ENCODE peak calls at places on chromosome 12, in six cellular contexts. One of them, this sample, is unnamed.

GRCh38 chr12:122126713-122127597 is 47.1 kb downstream of the IL31 start:
- DNase-seq in IMR-90: no peak
- DNase-seq in heart left ventricle: no peak
- DNase-seq in fibroblast of lung: no peak
- DNase-seq in left ventricle myocardium inferior: no peak
- DNase-seq in upper lobe of right lung: no peak
- DNase-seq in this sample: no peak

GRCh38 chr12:77239617-77240016 is 174.2 kb upstream of the E2F7 start:
- DNase-seq in IMR-90: no peak
- DNase-seq in heart left ventricle: no peak
- DNase-seq in fibroblast of lung: no peak
- DNase-seq in left ventricle myocardium inferior: no peak
- DNase-seq in upper lobe of right lung: no peak
- DNase-seq in this sample: no peak

GRCh38 chr12:58727526-58727925 is 192.8 kb downstream of the LRIG3 start:
- DNase-seq in IMR-90: peak; percentile 41
- DNase-seq in heart left ventricle: no peak
- DNase-seq in fibroblast of lung: peak; percentile 53
- DNase-seq in left ventricle myocardium inferior: no peak
- DNase-seq in upper lobe of right lung: no peak
- DNase-seq in this sample: no peak

GRCh38 chr12:47377414-47378221 is 297.9 kb upstream of the AMIGO2 start:
- DNase-seq in IMR-90: peak; percentile 100
- DNase-seq in heart left ventricle: peak; percentile 88
- DNase-seq in fibroblast of lung: peak; percentile 100
- DNase-seq in left ventricle myocardium inferior: peak; percentile 96
- DNase-seq in upper lobe of right lung: peak; percentile 76
- DNase-seq in this sample: peak; percentile 76

GRCh38 chr12:91993287-91994028 is 152.2 kb downstream of the BTG1 start:
- DNase-seq in IMR-90: no peak
- DNase-seq in heart left ventricle: no peak
- DNase-seq in fibroblast of lung: no peak
- DNase-seq in left ventricle myocardium inferior: no peak
- DNase-seq in upper lobe of right lung: no peak
- DNase-seq in this sample: no peak

GRCh38 chr12:91423336-91424050 is 240.9 kb upstream of the DCN start:
- DNase-seq in IMR-90: no peak
- DNase-seq in heart left ventricle: no peak
- DNase-seq in fibroblast of lung: no peak
- DNase-seq in left ventricle myocardium inferior: no peak
- DNase-seq in upper lobe of right lung: no peak
- DNase-seq in this sample: no peak

GRCh38 chr12:3097186-3097804 is 20.1 kb downstream of the TSPAN9 start:
- DNase-seq in IMR-90: peak; percentile 75
- DNase-seq in heart left ventricle: peak; percentile 90
- DNase-seq in fibroblast of lung: peak; percentile 91
- DNase-seq in left ventricle myocardium inferior: peak; percentile 81
- DNase-seq in upper lobe of right lung: peak; percentile 74
- DNase-seq in this sample: peak; percentile 30

GRCh38 chr12:52187206-52187605 is 4.6 kb downstream of the KRT80 start:
- DNase-seq in IMR-90: no peak
- DNase-seq in heart left ventricle: no peak
- DNase-seq in fibroblast of lung: no peak
- DNase-seq in left ventricle myocardium inferior: no peak
- DNase-seq in upper lobe of right lung: no peak
- DNase-seq in this sample: no peak

GRCh38 chr12:32148372-32148771 is 41.7 kb downstream of the BICD1 start:
- DNase-seq in IMR-90: peak; percentile 42
- DNase-seq in heart left ventricle: no peak
- DNase-seq in fibroblast of lung: no peak
- DNase-seq in left ventricle myocardium inferior: no peak
- DNase-seq in upper lobe of right lung: no peak
- DNase-seq in this sample: no peak

GRCh38 chr12:41468756-41469155 is 280.6 kb downstream of the PDZRN4 start:
- DNase-seq in IMR-90: no peak
- DNase-seq in heart left ventricle: no peak
- DNase-seq in fibroblast of lung: no peak
- DNase-seq in left ventricle myocardium inferior: no peak
- DNase-seq in upper lobe of right lung: peak; percentile 65
- DNase-seq in this sample: no peak

GRCh38 chr12:20282411-20282810 is 85.9 kb upstream of the PDE3A start:
- DNase-seq in IMR-90: no peak
- DNase-seq in heart left ventricle: no peak
- DNase-seq in fibroblast of lung: no peak
- DNase-seq in left ventricle myocardium inferior: no peak
- DNase-seq in upper lobe of right lung: no peak
- DNase-seq in this sample: no peak

GRCh38 chr12:42130670-42131402 is 13.8 kb downstream of the GXYLT1 start:
- DNase-seq in IMR-90: peak; percentile 64
- DNase-seq in heart left ventricle: no peak
- DNase-seq in fibroblast of lung: peak; percentile 58
- DNase-seq in left ventricle myocardium inferior: no peak
- DNase-seq in upper lobe of right lung: no peak
- DNase-seq in this sample: no peak

GRCh38 chr12:46386877-46387629 is 14.5 kb upstream of the SLC38A2 start:
- DNase-seq in IMR-90: peak; percentile 78
- DNase-seq in heart left ventricle: peak; percentile 61
- DNase-seq in fibroblast of lung: peak; percentile 86
- DNase-seq in left ventricle myocardium inferior: peak; percentile 48
- DNase-seq in upper lobe of right lung: no peak
- DNase-seq in this sample: no peak

GRCh38 chr12:24911284-24911791 is 37.6 kb downstream of the BCAT1 start:
- DNase-seq in IMR-90: peak; percentile 98
- DNase-seq in heart left ventricle: no peak
- DNase-seq in fibroblast of lung: peak; percentile 74
- DNase-seq in left ventricle myocardium inferior: no peak
- DNase-seq in upper lobe of right lung: no peak
- DNase-seq in this sample: no peak

GRCh38 chr12:131177599-131177998 is 223.9 kb downstream of the ADGRD1 start:
- DNase-seq in IMR-90: no peak
- DNase-seq in heart left ventricle: no peak
- DNase-seq in fibroblast of lung: no peak
- DNase-seq in left ventricle myocardium inferior: no peak
- DNase-seq in upper lobe of right lung: no peak
- DNase-seq in this sample: no peak

GRCh38 chr12:6772331-6772695 is at the start of gene LAG3:
- DNase-seq in IMR-90: no peak
- DNase-seq in heart left ventricle: no peak
- DNase-seq in fibroblast of lung: no peak
- DNase-seq in left ventricle myocardium inferior: no peak
- DNase-seq in upper lobe of right lung: no peak
- DNase-seq in this sample: peak; percentile 32

GRCh38 chr12:28191018-28191595 is 851 bp downstream of the CCDC91 start:
- DNase-seq in IMR-90: peak; percentile 55
- DNase-seq in heart left ventricle: peak; percentile 31
- DNase-seq in fibroblast of lung: no peak
- DNase-seq in left ventricle myocardium inferior: no peak
- DNase-seq in upper lobe of right lung: no peak
- DNase-seq in this sample: no peak

GRCh38 chr12:28998662-28999120 is 150.4 kb upstream of the FAR2 start:
- DNase-seq in IMR-90: peak; percentile 56
- DNase-seq in heart left ventricle: no peak
- DNase-seq in fibroblast of lung: peak; percentile 53
- DNase-seq in left ventricle myocardium inferior: no peak
- DNase-seq in upper lobe of right lung: no peak
- DNase-seq in this sample: no peak

GRCh38 chr12:63942464-63943241 is 98.2 kb downstream of the SRGAP1 start:
- DNase-seq in IMR-90: no peak
- DNase-seq in heart left ventricle: no peak
- DNase-seq in fibroblast of lung: no peak
- DNase-seq in left ventricle myocardium inferior: no peak
- DNase-seq in upper lobe of right lung: no peak
- DNase-seq in this sample: no peak

GRCh38 chr12:121789800-121790748 is 3.4 kb downstream of the RHOF start:
- DNase-seq in IMR-90: peak; percentile 34
- DNase-seq in heart left ventricle: peak; percentile 80
- DNase-seq in fibroblast of lung: no peak
- DNase-seq in left ventricle myocardium inferior: peak; percentile 70
- DNase-seq in upper lobe of right lung: peak; percentile 88
- DNase-seq in this sample: peak; percentile 61

GRCh38 chr12:5927732-5928516 is 17.1 kb downstream of the ANO2 start:
- DNase-seq in IMR-90: no peak
- DNase-seq in heart left ventricle: no peak
- DNase-seq in fibroblast of lung: no peak
- DNase-seq in left ventricle myocardium inferior: no peak
- DNase-seq in upper lobe of right lung: no peak
- DNase-seq in this sample: no peak

GRCh38 chr12:90936230-90937005 is 18.6 kb downstream of the CCER1 start:
- DNase-seq in IMR-90: no peak
- DNase-seq in heart left ventricle: no peak
- DNase-seq in fibroblast of lung: no peak
- DNase-seq in left ventricle myocardium inferior: no peak
- DNase-seq in upper lobe of right lung: no peak
- DNase-seq in this sample: no peak

GRCh38 chr12:72982351-72982750 is 710.2 kb downstream of the TRHDE start:
- DNase-seq in IMR-90: no peak
- DNase-seq in heart left ventricle: no peak
- DNase-seq in fibroblast of lung: no peak
- DNase-seq in left ventricle myocardium inferior: no peak
- DNase-seq in upper lobe of right lung: no peak
- DNase-seq in this sample: no peak

DNA sequence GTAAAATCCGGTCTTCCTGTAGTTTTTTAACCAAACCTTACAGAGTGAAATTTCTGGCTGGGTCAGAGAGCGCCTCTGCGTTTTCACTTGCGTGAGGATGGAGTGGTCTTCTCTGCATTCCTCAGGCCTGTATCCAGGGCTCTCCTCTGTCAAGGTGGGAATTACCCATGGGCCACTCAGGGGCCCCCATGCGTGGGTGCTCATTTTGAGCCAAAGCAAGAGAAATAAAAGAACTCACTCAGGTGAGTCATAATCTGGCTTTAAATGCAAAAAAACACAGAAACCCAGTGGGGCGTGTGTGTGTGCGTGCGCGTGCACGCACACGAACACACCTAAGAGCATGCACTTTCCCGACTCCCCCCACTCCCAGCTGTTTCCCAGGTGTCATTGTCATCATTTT is 104.0 kb upstream of the PWP1 start:
- DNase-seq in IMR-90: no peak
- DNase-seq in heart left ventricle: no peak
- DNase-seq in fibroblast of lung: no peak
- DNase-seq in left ventricle myocardium inferior: no peak
- DNase-seq in upper lobe of right lung: no peak
- DNase-seq in this sample: no peak
- H3K4me1 ChIP-seq in IMR-90: peaks cover 9% of the 10 kb centered on the region
- H3K4me1 ChIP-seq in heart left ventricle: no peaks in the 10 kb centered on the region
- H3K4me1 ChIP-seq in fibroblast of lung: no peaks in the 10 kb centered on the region
- H3K4me1 ChIP-seq in left ventricle myocardium inferior: peaks cover 8% of the 10 kb centered on the region
- H3K4me1 ChIP-seq in upper lobe of right lung: no peaks in the 10 kb centered on the region
- H3K4me1 ChIP-seq in this sample: no peaks in the 10 kb centered on the region

DNA sequence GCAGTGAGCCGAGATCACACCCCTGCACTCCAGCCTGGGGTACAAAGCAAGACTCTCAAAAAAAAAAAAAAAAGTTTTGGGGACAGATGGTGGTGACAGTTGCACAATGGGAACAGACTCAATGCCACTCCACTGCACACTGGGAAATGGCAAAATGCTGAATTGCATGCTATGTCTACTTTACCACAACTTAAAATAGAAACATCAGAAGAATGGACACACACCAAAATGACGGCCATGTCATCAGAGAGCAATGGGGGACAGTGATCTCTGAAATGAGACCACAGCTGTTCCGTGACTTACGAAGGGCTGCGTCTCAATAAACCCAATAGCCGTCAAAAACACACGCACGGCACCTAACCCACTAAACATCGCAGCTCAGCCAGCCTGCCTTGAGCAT is 13.7 kb downstream of the DDX54 start:
- DNase-seq in IMR-90: no peak
- DNase-seq in heart left ventricle: no peak
- DNase-seq in fibroblast of lung: no peak
- DNase-seq in left ventricle myocardium inferior: no peak
- DNase-seq in upper lobe of right lung: no peak
- DNase-seq in this sample: no peak
- H3K36me3 ChIP-seq in IMR-90: peaks cover 63% of the 10 kb centered on the region
- H3K36me3 ChIP-seq in heart left ventricle: peaks cover 98% of the 10 kb centered on the region
- H3K36me3 ChIP-seq in fibroblast of lung: peaks cover 15% of the 10 kb centered on the region
- H3K36me3 ChIP-seq in left ventricle myocardium inferior: peaks cover 100% of the 10 kb centered on the region
- H3K36me3 ChIP-seq in upper lobe of right lung: peaks cover 98% of the 10 kb centered on the region
- H3K36me3 ChIP-seq in this sample: peaks cover 24% of the 10 kb centered on the region

DNA sequence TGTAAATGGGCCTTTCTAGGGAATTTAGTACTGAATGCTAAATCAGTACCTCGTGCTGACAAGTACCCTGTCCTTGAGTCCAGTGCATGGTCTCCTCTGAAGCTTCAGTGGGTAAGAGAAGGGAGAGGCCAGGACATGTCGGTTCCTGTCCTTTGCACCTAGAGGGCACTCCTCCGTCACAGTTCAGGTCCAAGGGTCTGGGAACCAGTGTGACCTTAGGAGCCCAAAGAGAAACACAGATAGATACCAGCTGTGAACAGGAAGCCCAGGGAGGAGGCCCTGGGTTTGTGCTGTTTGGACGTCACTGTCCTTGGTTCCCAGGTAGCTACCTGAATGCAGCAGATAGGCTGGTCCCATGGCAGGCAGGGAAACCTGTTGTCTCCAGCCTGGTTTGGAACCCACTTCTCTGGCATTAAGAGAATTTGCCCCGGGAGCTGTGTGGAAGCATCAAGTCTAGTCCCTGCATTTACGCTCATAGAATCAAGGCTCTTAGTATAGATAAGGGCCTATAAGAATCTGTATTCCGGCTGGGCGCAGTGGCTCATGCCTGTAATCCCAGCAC is 3.9 kb upstream of the FGF23 start:
- DNase-seq in IMR-90: no peak
- DNase-seq in heart left ventricle: no peak
- DNase-seq in fibroblast of lung: no peak
- DNase-seq in left ventricle myocardium inferior: no peak
- DNase-seq in upper lobe of right lung: no peak
- DNase-seq in this sample: no peak
- TF ChIP-seq CTCF in IMR-90: no peak
- TF ChIP-seq CTCF in heart left ventricle: peak; percentile 14
- TF ChIP-seq CTCF in fibroblast of lung: no peak
- TF ChIP-seq CTCF in left ventricle myocardium inferior: no peak
- TF ChIP-seq CTCF in upper lobe of right lung: no peak
- TF ChIP-seq CTCF in this sample: no peak

DNA sequence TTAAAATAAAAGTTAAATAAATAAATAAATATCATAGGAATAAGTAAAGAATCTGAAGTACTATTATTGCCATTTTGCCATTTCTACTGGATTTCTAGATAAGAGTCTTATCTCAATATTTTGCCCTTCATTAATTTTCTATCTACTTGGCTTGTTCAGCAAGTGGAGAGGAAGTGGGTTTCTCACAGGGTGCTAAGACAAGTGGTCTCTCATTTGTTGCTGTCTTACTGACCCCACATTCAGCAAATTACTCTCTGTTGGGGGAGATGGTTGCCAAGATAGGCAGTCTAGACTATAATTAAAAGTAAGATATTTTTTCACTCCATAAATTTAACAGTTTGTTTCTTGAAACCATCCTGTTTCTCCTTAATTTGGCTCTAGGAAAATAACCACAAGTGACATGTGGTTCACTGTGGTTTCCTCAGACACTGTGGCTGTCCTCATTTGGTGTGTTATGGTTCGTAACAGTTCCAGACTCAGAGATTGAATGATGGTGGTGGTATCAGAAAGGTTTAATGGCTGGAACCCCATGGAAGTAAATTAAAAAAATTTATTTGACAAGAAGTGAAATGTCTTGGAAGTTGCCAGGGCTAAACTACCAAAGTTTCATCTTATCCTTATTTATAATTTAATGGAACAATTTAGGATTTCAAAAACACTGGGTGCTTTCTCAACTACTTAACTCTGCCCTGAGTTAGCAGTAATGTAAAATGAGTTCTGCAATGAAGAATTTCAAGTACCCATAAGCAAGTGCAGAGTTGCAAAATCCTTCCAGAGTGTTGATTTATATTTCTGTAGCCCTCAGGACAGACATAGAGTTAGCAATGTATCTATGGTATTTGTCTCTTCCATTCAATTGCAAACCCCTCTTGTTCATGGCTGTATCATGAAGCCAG is 214.8 kb downstream of the MSRB3 start:
- DNase-seq in IMR-90: no peak
- DNase-seq in heart left ventricle: no peak
- DNase-seq in fibroblast of lung: peak; percentile 13
- DNase-seq in left ventricle myocardium inferior: no peak
- DNase-seq in upper lobe of right lung: no peak
- DNase-seq in this sample: no peak
- H3K4me1 ChIP-seq in IMR-90: peaks cover 22% of the 10 kb centered on the region
- H3K4me1 ChIP-seq in heart left ventricle: no peaks in the 10 kb centered on the region
- H3K4me1 ChIP-seq in fibroblast of lung: peaks cover 21% of the 10 kb centered on the region
- H3K4me1 ChIP-seq in left ventricle myocardium inferior: peaks cover 4% of the 10 kb centered on the region
- H3K4me1 ChIP-seq in upper lobe of right lung: peaks cover 9% of the 10 kb centered on the region
- H3K4me1 ChIP-seq in this sample: no peaks in the 10 kb centered on the region